ENCODE peak calls at places on chromosomes 7 and 10, in six cellular contexts. One of them, this sample, is unnamed. For H3K4me1, the result is how much of the 10 kb centered on the place peaks cover.

GRCh38 chr10:811781-812180 is 119.7 kb downstream of the LARP4B start:
- DNase-seq in right lobe of liver: no peak
- DNase-seq in adipocyte: no peak
- DNase-seq in A549: no peak
- DNase-seq in PC-3: no peak
- DNase-seq in mesendoderm: no peak
- DNase-seq in this sample: no peak

GRCh38 chr7:13829914-13830603 is 159.4 kb downstream of the ETV1 start:
- DNase-seq in PC-3: peak
- DNase-seq in right lobe of liver: no peak
- DNase-seq in adipocyte: peak
- DNase-seq in mesendoderm: no peak
- DNase-seq in A549: no peak
- DNase-seq in this sample: no peak

GRCh38 chr10:124225468-124226270 is 132.3 kb upstream of the CHST15 start:
- DNase-seq in right lobe of liver: no peak
- DNase-seq in PC-3: no peak
- DNase-seq in adipocyte: no peak
- DNase-seq in mesendoderm: no peak
- DNase-seq in A549: no peak
- DNase-seq in this sample: peak

GRCh38 chr7:86826948-86827347 is 183.2 kb downstream of the GRM3 start:
- DNase-seq in mesendoderm: no peak
- DNase-seq in adipocyte: no peak
- DNase-seq in right lobe of liver: no peak
- DNase-seq in A549: no peak
- DNase-seq in PC-3: no peak
- DNase-seq in this sample: no peak

GRCh38 chr7:27191716-27192545 is 6.9 kb upstream of the HOXA11 start:
- DNase-seq in mesendoderm: peak
- DNase-seq in right lobe of liver: no peak
- DNase-seq in PC-3: peak
- DNase-seq in adipocyte: no peak
- DNase-seq in A549: no peak
- DNase-seq in this sample: no peak

GRCh38 chr7:104878577-104878976 is 135.4 kb upstream of the KMT2E start:
- DNase-seq in A549: no peak
- DNase-seq in PC-3: no peak
- DNase-seq in right lobe of liver: no peak
- DNase-seq in mesendoderm: no peak
- DNase-seq in adipocyte: no peak
- DNase-seq in this sample: no peak

GRCh38 chr7:99672571-99672970 is 7.2 kb downstream of the CYP3A5 start:
- DNase-seq in PC-3: no peak
- DNase-seq in A549: no peak
- DNase-seq in adipocyte: no peak
- DNase-seq in mesendoderm: no peak
- DNase-seq in right lobe of liver: no peak
- DNase-seq in this sample: no peak

GRCh38 chr7:41656357-41656756 is 46.5 kb downstream of the INHBA start:
- DNase-seq in adipocyte: peak
- DNase-seq in A549: no peak
- DNase-seq in mesendoderm: no peak
- DNase-seq in PC-3: no peak
- DNase-seq in right lobe of liver: no peak
- DNase-seq in this sample: no peak

GRCh38 chr7:140397784-140398750 is at the start of gene SLC37A3:
- DNase-seq in A549: peak
- DNase-seq in PC-3: peak
- DNase-seq in adipocyte: peak
- DNase-seq in right lobe of liver: peak
- DNase-seq in mesendoderm: peak
- DNase-seq in this sample: peak

GRCh38 chr7:128831178-128831993 is 1.2 kb downstream of the FLNC start:
- DNase-seq in mesendoderm: peak
- DNase-seq in right lobe of liver: no peak
- DNase-seq in A549: no peak
- DNase-seq in adipocyte: peak
- DNase-seq in PC-3: peak
- DNase-seq in this sample: no peak

GRCh38 chr7:45026013-45026412 is 26.0 kb downstream of the CCM2 start:
- DNase-seq in right lobe of liver: peak
- DNase-seq in mesendoderm: no peak
- DNase-seq in adipocyte: no peak
- DNase-seq in PC-3: no peak
- DNase-seq in A549: no peak
- DNase-seq in this sample: no peak

GRCh38 chr10:53983431-53983830 is 817.6 kb downstream of the PCDH15 start:
- DNase-seq in adipocyte: no peak
- DNase-seq in A549: no peak
- DNase-seq in mesendoderm: no peak
- DNase-seq in PC-3: no peak
- DNase-seq in right lobe of liver: no peak
- DNase-seq in this sample: no peak

GRCh38 chr10:28624351-28624750 is 53.0 kb upstream of the BAMBI start:
- DNase-seq in mesendoderm: peak
- DNase-seq in PC-3: no peak
- DNase-seq in A549: no peak
- DNase-seq in right lobe of liver: no peak
- DNase-seq in adipocyte: no peak
- DNase-seq in this sample: no peak
- H3K4me1 ChIP-seq in mesendoderm: under half
- H3K4me1 ChIP-seq in PC-3: under half
- H3K4me1 ChIP-seq in A549: under half
- H3K4me1 ChIP-seq in right lobe of liver: under half
- H3K4me1 ChIP-seq in adipocyte: under half
- H3K4me1 ChIP-seq in this sample: under half

GRCh38 chr10:32315426-32315825 is 31.5 kb downstream of the EPC1 start:
- DNase-seq in right lobe of liver: no peak
- DNase-seq in PC-3: no peak
- DNase-seq in A549: no peak
- DNase-seq in adipocyte: no peak
- DNase-seq in mesendoderm: no peak
- DNase-seq in this sample: no peak

GRCh38 chr10:32321016-32321631 is 25.8 kb downstream of the EPC1 start:
- DNase-seq in mesendoderm: no peak
- DNase-seq in A549: no peak
- DNase-seq in adipocyte: no peak
- DNase-seq in PC-3: no peak
- DNase-seq in right lobe of liver: no peak
- DNase-seq in this sample: no peak

GRCh38 chr10:32317795-32318194 is 29.2 kb downstream of the EPC1 start:
- DNase-seq in adipocyte: no peak
- DNase-seq in right lobe of liver: no peak
- DNase-seq in mesendoderm: no peak
- DNase-seq in A549: no peak
- DNase-seq in PC-3: no peak
- DNase-seq in this sample: peak

GRCh38 chr10:32314588-32314987 is 32.4 kb downstream of the EPC1 start:
- DNase-seq in A549: no peak
- DNase-seq in adipocyte: no peak
- DNase-seq in mesendoderm: no peak
- DNase-seq in PC-3: no peak
- DNase-seq in right lobe of liver: no peak
- DNase-seq in this sample: no peak

DNA sequence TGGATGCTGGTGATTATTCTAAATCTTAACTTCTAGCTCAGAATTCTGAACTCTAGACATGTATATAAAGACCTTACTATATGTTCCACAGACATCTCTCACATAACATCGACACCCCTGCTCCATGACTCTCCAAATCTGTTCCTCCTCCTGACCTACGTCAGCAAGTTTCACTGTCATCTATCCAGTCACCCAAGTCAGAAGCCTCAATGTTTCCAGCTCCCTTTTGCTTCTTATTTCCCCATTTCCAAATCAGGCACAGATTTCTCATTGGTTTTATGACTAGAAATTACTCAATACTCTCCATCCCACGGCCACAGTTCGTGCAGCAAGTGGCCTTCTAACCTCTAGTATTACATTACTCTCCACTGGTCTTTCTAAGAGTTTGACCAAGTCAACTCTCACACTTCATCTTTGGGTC is 28.5 kb downstream of the EPC1 start:
- DNase-seq in mesendoderm: no peak
- DNase-seq in adipocyte: no peak
- DNase-seq in A549: no peak
- DNase-seq in right lobe of liver: no peak
- DNase-seq in PC-3: no peak
- DNase-seq in this sample: no peak
- H3K4me1 ChIP-seq in mesendoderm: under half
- H3K4me1 ChIP-seq in adipocyte: under half
- H3K4me1 ChIP-seq in A549: under half
- H3K4me1 ChIP-seq in right lobe of liver: under half
- H3K4me1 ChIP-seq in PC-3: under half
- H3K4me1 ChIP-seq in this sample: half or more

GRCh38 chr10:72297968-72298773 is 24.4 kb downstream of the DDIT4 start:
- DNase-seq in adipocyte: peak
- DNase-seq in A549: peak
- DNase-seq in mesendoderm: peak
- DNase-seq in PC-3: peak
- DNase-seq in right lobe of liver: peak
- DNase-seq in this sample: peak
- H3K4me1 ChIP-seq in adipocyte: under half
- H3K4me1 ChIP-seq in A549: under half
- H3K4me1 ChIP-seq in mesendoderm: under half
- H3K4me1 ChIP-seq in PC-3: under half
- H3K4me1 ChIP-seq in right lobe of liver: under half
- H3K4me1 ChIP-seq in this sample: half or more

GRCh38 chr7:134829381-134829986 is 50.0 kb downstream of the CALD1 start:
- DNase-seq in A549: no peak
- DNase-seq in mesendoderm: no peak
- DNase-seq in adipocyte: no peak
- DNase-seq in PC-3: no peak
- DNase-seq in right lobe of liver: no peak
- DNase-seq in this sample: no peak
- H3K4me1 ChIP-seq in A549: under half
- H3K4me1 ChIP-seq in mesendoderm: under half
- H3K4me1 ChIP-seq in adipocyte: half or more
- H3K4me1 ChIP-seq in PC-3: under half
- H3K4me1 ChIP-seq in right lobe of liver: under half
- H3K4me1 ChIP-seq in this sample: under half

GRCh38 chr7:148701414-148701813 is 2.7 kb downstream of the CUL1 start:
- DNase-seq in PC-3: no peak
- DNase-seq in mesendoderm: peak
- DNase-seq in adipocyte: peak
- DNase-seq in right lobe of liver: no peak
- DNase-seq in A549: no peak
- DNase-seq in this sample: no peak
- H3K4me1 ChIP-seq in PC-3: under half
- H3K4me1 ChIP-seq in mesendoderm: under half
- H3K4me1 ChIP-seq in adipocyte: under half
- H3K4me1 ChIP-seq in right lobe of liver: under half
- H3K4me1 ChIP-seq in A549: half or more
- H3K4me1 ChIP-seq in this sample: half or more

GRCh38 chr10:78205457-78205856 is 171.8 kb downstream of the RPS24 start:
- DNase-seq in mesendoderm: no peak
- DNase-seq in right lobe of liver: no peak
- DNase-seq in adipocyte: no peak
- DNase-seq in A549: no peak
- DNase-seq in PC-3: no peak
- DNase-seq in this sample: no peak

GRCh38 chr10:78207216-78207615 is 173.6 kb downstream of the RPS24 start:
- DNase-seq in PC-3: no peak
- DNase-seq in mesendoderm: no peak
- DNase-seq in right lobe of liver: no peak
- DNase-seq in adipocyte: no peak
- DNase-seq in A549: no peak
- DNase-seq in this sample: no peak

GRCh38 chr10:78202386-78202785 is 168.7 kb downstream of the RPS24 start:
- DNase-seq in right lobe of liver: no peak
- DNase-seq in A549: no peak
- DNase-seq in adipocyte: no peak
- DNase-seq in mesendoderm: no peak
- DNase-seq in PC-3: no peak
- DNase-seq in this sample: no peak

GRCh38 chr10:78200686-78201085 is 167.0 kb downstream of the RPS24 start:
- DNase-seq in PC-3: no peak
- DNase-seq in adipocyte: no peak
- DNase-seq in mesendoderm: no peak
- DNase-seq in A549: no peak
- DNase-seq in right lobe of liver: no peak
- DNase-seq in this sample: no peak

GRCh38 chr10:78203915-78204818 is 170.5 kb downstream of the RPS24 start:
- DNase-seq in adipocyte: no peak
- DNase-seq in right lobe of liver: no peak
- DNase-seq in mesendoderm: peak
- DNase-seq in A549: no peak
- DNase-seq in PC-3: no peak
- DNase-seq in this sample: no peak
- H3K4me1 ChIP-seq in adipocyte: under half
- H3K4me1 ChIP-seq in right lobe of liver: under half
- H3K4me1 ChIP-seq in mesendoderm: under half
- H3K4me1 ChIP-seq in A549: under half
- H3K4me1 ChIP-seq in PC-3: under half
- H3K4me1 ChIP-seq in this sample: under half

DNA sequence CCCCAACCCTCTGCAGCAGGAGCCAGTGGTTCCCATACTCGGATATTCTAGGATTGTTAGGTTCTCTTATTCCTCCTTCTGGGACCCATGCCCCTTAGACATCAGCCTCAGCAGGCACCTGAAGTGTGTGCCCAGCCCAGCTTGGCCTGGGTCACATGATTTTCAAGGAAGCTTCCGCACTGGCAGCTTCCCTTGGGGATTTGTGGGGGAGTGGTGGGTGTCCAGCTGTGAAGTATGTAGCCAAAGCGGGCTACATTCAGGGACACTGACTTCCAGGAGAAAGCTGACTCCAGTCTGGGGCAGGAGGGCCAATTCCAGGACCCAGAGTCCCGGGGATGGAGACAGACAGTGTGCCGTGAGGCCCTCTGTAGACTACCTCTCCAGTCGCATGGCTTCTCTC is 1.3 kb downstream of the LDB1 start:
- DNase-seq in PC-3: no peak
- DNase-seq in A549: no peak
- DNase-seq in mesendoderm: peak
- DNase-seq in adipocyte: peak
- DNase-seq in right lobe of liver: no peak
- DNase-seq in this sample: no peak
- H3K4me1 ChIP-seq in PC-3: under half
- H3K4me1 ChIP-seq in A549: half or more
- H3K4me1 ChIP-seq in mesendoderm: under half
- H3K4me1 ChIP-seq in adipocyte: half or more
- H3K4me1 ChIP-seq in right lobe of liver: under half
- H3K4me1 ChIP-seq in this sample: half or more

This sample was measured in CD4-positive, alpha-beta memory T cell.